ENCODE peak calls at places on chromosomes 3 and 15, in six cellular contexts. One of them, this sample, is unnamed.

GRCh38 chr3:179414804-179415203 is 36.5 kb downstream of the GNB4 start:
- DNase-seq in ovary: no peak
- DNase-seq in body of pancreas: no peak
- DNase-seq in stomach: no peak
- DNase-seq in gastrocnemius medialis: no peak
- DNase-seq in Peyer's patch: no peak
- DNase-seq in this sample: no peak

GRCh38 chr15:76330281-76330680 is 6.3 kb upstream of the ISL2 start:
- DNase-seq in gastrocnemius medialis: no peak
- DNase-seq in stomach: peak; percentile 77
- DNase-seq in body of pancreas: peak; percentile 76
- DNase-seq in ovary: no peak
- DNase-seq in Peyer's patch: no peak
- DNase-seq in this sample: no peak

GRCh38 chr3:54235998-54236397 is 113.6 kb downstream of the CACNA2D3 start:
- DNase-seq in body of pancreas: no peak
- DNase-seq in stomach: no peak
- DNase-seq in Peyer's patch: no peak
- DNase-seq in ovary: no peak
- DNase-seq in gastrocnemius medialis: no peak
- DNase-seq in this sample: no peak

GRCh38 chr15:49877871-49878511 is 241.0 kb downstream of the ATP8B4 start:
- DNase-seq in ovary: peak; percentile 56
- DNase-seq in stomach: no peak
- DNase-seq in Peyer's patch: no peak
- DNase-seq in body of pancreas: no peak
- DNase-seq in gastrocnemius medialis: peak; percentile 19
- DNase-seq in this sample: no peak

GRCh38 chr15:73265536-73266153 is 103.1 kb downstream of the HCN4 start:
- DNase-seq in body of pancreas: peak; percentile 34
- DNase-seq in Peyer's patch: no peak
- DNase-seq in stomach: peak; percentile 31
- DNase-seq in gastrocnemius medialis: no peak
- DNase-seq in ovary: peak; percentile 41
- DNase-seq in this sample: no peak

GRCh38 chr3:100213891-100214573 is 46.8 kb upstream of the TBC1D23 start:
- DNase-seq in body of pancreas: no peak
- DNase-seq in ovary: no peak
- DNase-seq in stomach: no peak
- DNase-seq in Peyer's patch: no peak
- DNase-seq in gastrocnemius medialis: no peak
- DNase-seq in this sample: no peak

GRCh38 chr3:9875448-9875847 is 4.6 kb downstream of the CIDEC start:
- DNase-seq in body of pancreas: no peak
- DNase-seq in stomach: no peak
- DNase-seq in ovary: no peak
- DNase-seq in Peyer's patch: no peak
- DNase-seq in gastrocnemius medialis: no peak
- DNase-seq in this sample: no peak

GRCh38 chr15:23420806-23421575 is 26.1 kb downstream of the GOLGA6L2 start:
- DNase-seq in ovary: no peak
- DNase-seq in Peyer's patch: no peak
- DNase-seq in gastrocnemius medialis: no peak
- DNase-seq in stomach: no peak
- DNase-seq in body of pancreas: no peak
- DNase-seq in this sample: no peak

GRCh38 chr15:80012060-80012726 is 41.2 kb upstream of the BCL2A1 start:
- DNase-seq in Peyer's patch: no peak
- DNase-seq in body of pancreas: no peak
- DNase-seq in stomach: no peak
- DNase-seq in gastrocnemius medialis: no peak
- DNase-seq in ovary: no peak
- DNase-seq in this sample: no peak

GRCh38 chr3:158127250-158128219 is 17.6 kb downstream of the RSRC1 start:
- DNase-seq in stomach: no peak
- DNase-seq in Peyer's patch: no peak
- DNase-seq in gastrocnemius medialis: no peak
- DNase-seq in ovary: no peak
- DNase-seq in body of pancreas: no peak
- DNase-seq in this sample: no peak

GRCh38 chr3:197737749-197738462 is 1.2 kb upstream of the RUBCN start:
- DNase-seq in Peyer's patch: no peak
- DNase-seq in body of pancreas: no peak
- DNase-seq in ovary: no peak
- DNase-seq in gastrocnemius medialis: no peak
- DNase-seq in stomach: no peak
- DNase-seq in this sample: no peak

GRCh38 chr3:197737319-197737649 is 580 bp upstream of the RUBCN start:
- DNase-seq in body of pancreas: peak; percentile 17
- DNase-seq in stomach: no peak
- DNase-seq in Peyer's patch: no peak
- DNase-seq in gastrocnemius medialis: no peak
- DNase-seq in ovary: no peak
- DNase-seq in this sample: no peak

GRCh38 chr3:197734667-197735318 is 1.9 kb downstream of the RUBCN start:
- DNase-seq in body of pancreas: no peak
- DNase-seq in ovary: no peak
- DNase-seq in stomach: no peak
- DNase-seq in Peyer's patch: no peak
- DNase-seq in gastrocnemius medialis: no peak
- DNase-seq in this sample: no peak

GRCh38 chr3:197736010-197736490 is 654 bp downstream of the RUBCN start:
- DNase-seq in Peyer's patch: no peak
- DNase-seq in stomach: peak; percentile 35
- DNase-seq in gastrocnemius medialis: no peak
- DNase-seq in ovary: no peak
- DNase-seq in body of pancreas: peak; percentile 19
- DNase-seq in this sample: no peak

GRCh38 chr3:197736491-197737318 is at the start of gene RUBCN:
- DNase-seq in stomach: peak; percentile 96
- DNase-seq in ovary: peak; percentile 92
- DNase-seq in gastrocnemius medialis: peak; percentile 95
- DNase-seq in Peyer's patch: peak; percentile 98
- DNase-seq in body of pancreas: peak; percentile 94
- DNase-seq in this sample: peak; percentile 80
- TF ChIP-seq POLR2A in stomach: no peak
- TF ChIP-seq POLR2A in ovary: peak; percentile 66
- TF ChIP-seq POLR2A in gastrocnemius medialis: peak; percentile 93
- TF ChIP-seq POLR2A in Peyer's patch: peak; percentile 76
- TF ChIP-seq POLR2A in body of pancreas: peak; percentile 66
- TF ChIP-seq POLR2A in this sample: peak; percentile 77

DNA sequence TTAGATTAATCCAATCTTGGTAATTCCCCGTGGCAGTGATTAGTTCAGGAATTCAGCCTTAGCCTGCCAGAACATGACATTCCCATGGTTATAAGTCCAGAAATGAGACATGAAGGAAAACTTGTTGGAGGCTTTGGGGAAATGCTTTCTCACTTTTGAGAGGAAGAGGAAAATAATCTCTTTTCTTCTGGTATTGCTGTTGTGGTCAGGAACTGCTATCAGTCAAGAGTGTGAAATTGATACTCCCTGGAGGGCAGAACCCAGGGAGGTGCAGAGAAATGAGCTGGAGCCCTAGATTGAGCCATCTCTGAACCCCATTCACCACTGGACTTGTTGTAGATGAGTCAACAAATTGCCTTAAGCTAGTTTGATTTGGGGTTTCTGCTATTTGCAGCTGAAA is 38.6 kb upstream of the APH1B start:
- DNase-seq in Peyer's patch: no peak
- DNase-seq in stomach: no peak
- DNase-seq in ovary: no peak
- DNase-seq in body of pancreas: no peak
- DNase-seq in gastrocnemius medialis: no peak
- DNase-seq in this sample: no peak
- H3K4me1 ChIP-seq in Peyer's patch: peaks cover 21% of the 10 kb centered on the region
- H3K4me1 ChIP-seq in stomach: peaks cover 31% of the 10 kb centered on the region
- H3K4me1 ChIP-seq in ovary: peaks cover 12% of the 10 kb centered on the region
- H3K4me1 ChIP-seq in body of pancreas: peaks cover 16% of the 10 kb centered on the region
- H3K4me1 ChIP-seq in gastrocnemius medialis: peaks cover 32% of the 10 kb centered on the region
- H3K4me1 ChIP-seq in this sample: peaks cover 18% of the 10 kb centered on the region

DNA sequence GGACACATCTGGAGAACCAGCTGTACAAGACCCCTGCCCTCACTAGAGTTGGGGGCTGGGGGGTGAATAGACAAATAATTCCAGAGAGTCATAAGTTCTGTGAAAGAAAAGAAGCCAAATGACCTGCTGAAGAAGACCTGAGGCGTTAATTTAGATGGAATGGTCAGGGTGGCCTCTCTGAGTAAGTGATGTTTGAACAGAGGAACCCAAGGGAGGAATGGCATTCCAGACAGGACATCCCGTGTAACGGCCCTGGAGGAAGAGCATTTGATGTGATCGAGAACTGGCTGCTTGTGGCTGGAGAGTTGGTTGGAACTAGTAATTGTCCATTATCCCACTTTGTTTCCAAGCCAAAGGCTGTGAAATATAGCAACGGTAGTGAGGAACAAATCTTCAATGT is 1.7 kb downstream of the NR2C2 start:
- DNase-seq in body of pancreas: no peak
- DNase-seq in ovary: no peak
- DNase-seq in Peyer's patch: no peak
- DNase-seq in gastrocnemius medialis: no peak
- DNase-seq in stomach: no peak
- DNase-seq in this sample: no peak
- TF ChIP-seq POLR2A in body of pancreas: no peak
- TF ChIP-seq POLR2A in ovary: no peak
- TF ChIP-seq POLR2A in Peyer's patch: no peak
- TF ChIP-seq POLR2A in gastrocnemius medialis: no peak
- TF ChIP-seq POLR2A in stomach: no peak
- TF ChIP-seq POLR2A in this sample: no peak

GRCh38 chr15:77856718-77857346 is 220.7 kb downstream of the TBC1D2B start:
- DNase-seq in stomach: no peak
- DNase-seq in ovary: no peak
- DNase-seq in body of pancreas: no peak
- DNase-seq in Peyer's patch: no peak
- DNase-seq in gastrocnemius medialis: no peak
- DNase-seq in this sample: no peak

GRCh38 chr15:77858677-77859490 is 218.6 kb downstream of the TBC1D2B start:
- DNase-seq in Peyer's patch: no peak
- DNase-seq in ovary: no peak
- DNase-seq in body of pancreas: peak; percentile 76
- DNase-seq in stomach: no peak
- DNase-seq in gastrocnemius medialis: no peak
- DNase-seq in this sample: no peak

GRCh38 chr15:77860101-77860691 is 217.3 kb downstream of the TBC1D2B start:
- DNase-seq in stomach: no peak
- DNase-seq in body of pancreas: no peak
- DNase-seq in Peyer's patch: peak; percentile 44
- DNase-seq in gastrocnemius medialis: no peak
- DNase-seq in ovary: no peak
- DNase-seq in this sample: no peak

GRCh38 chr15:77857419-77857818 is 220.1 kb downstream of the TBC1D2B start:
- DNase-seq in stomach: no peak
- DNase-seq in Peyer's patch: no peak
- DNase-seq in gastrocnemius medialis: no peak
- DNase-seq in body of pancreas: no peak
- DNase-seq in ovary: no peak
- DNase-seq in this sample: no peak

DNA sequence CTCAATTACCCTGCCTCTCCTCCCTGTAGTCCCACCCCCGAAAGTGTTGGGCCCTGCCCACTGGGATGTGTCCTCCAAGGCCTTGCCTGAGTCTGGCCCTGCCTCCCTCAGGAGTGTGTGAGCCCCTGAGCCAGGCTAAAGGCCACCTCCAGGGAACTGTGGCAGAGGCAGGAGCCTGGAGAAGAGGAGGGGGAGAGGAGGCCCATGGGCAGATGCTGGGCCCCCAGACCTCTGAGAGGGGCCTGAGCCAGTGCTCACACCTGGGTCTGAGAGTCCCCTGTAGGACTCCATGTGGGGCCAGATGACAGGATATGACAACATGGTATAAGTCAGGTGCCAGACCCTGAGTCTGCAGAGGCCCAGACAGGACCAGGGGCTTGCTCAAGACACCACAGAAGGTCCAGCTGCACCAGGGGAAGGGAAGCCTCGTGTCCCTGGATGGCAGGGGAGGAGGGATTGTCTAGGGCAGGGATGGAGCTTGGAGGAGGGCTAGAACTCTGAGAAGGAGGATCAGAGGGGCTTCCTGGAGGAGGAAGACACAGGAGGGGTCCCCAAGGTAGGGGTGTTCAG is 217.9 kb downstream of the TBC1D2B start:
- DNase-seq in ovary: no peak
- DNase-seq in body of pancreas: peak; percentile 86
- DNase-seq in gastrocnemius medialis: no peak
- DNase-seq in Peyer's patch: peak; percentile 74
- DNase-seq in stomach: no peak
- DNase-seq in this sample: no peak
- H3K4me1 ChIP-seq in ovary: no peaks in the 10 kb centered on the region
- H3K4me1 ChIP-seq in body of pancreas: peaks cover 20% of the 10 kb centered on the region
- H3K4me1 ChIP-seq in gastrocnemius medialis: no peaks in the 10 kb centered on the region
- H3K4me1 ChIP-seq in Peyer's patch: no peaks in the 10 kb centered on the region
- H3K4me1 ChIP-seq in stomach: no peaks in the 10 kb centered on the region
- H3K4me1 ChIP-seq in this sample: peaks cover 3% of the 10 kb centered on the region

DNA sequence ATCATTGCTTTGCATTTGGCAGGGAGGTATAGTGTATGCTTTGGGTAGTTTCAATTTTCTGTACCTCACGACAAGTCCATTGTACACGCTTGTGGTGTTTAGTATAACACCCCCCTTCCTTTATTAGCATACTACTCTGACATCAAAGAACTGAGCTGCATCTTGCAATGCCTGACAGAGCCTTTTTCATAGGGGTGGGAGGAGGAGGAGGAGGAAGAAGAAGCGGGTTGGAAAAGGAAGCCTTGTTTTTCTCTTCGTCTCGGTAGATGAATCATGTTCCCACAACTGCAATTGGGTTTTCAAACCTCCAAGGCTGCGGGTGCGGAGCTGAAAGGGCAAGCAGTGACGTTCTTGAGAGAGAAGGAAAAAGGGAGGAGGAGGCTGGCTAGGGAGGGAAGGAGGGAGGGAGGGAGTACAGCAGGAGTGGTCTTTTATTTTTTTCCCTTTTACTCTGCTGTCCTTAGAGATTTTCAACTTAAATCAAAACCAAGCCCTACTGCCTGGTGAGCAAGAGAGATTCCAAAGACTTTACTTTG is 175.7 kb downstream of the KLHL25 start:
- DNase-seq in gastrocnemius medialis: peak; percentile 80
- DNase-seq in body of pancreas: peak; percentile 44
- DNase-seq in Peyer's patch: no peak
- DNase-seq in ovary: peak; percentile 90
- DNase-seq in stomach: peak; percentile 53
- DNase-seq in this sample: no peak
- TF ChIP-seq POLR2A in gastrocnemius medialis: peak; percentile 78
- TF ChIP-seq POLR2A in body of pancreas: peak; percentile 29
- TF ChIP-seq POLR2A in Peyer's patch: no peak
- TF ChIP-seq POLR2A in ovary: peak; percentile 58
- TF ChIP-seq POLR2A in stomach: no peak
- TF ChIP-seq POLR2A in this sample: peak; percentile 51

GRCh38 chr3:172056416-172056815 is 17.0 kb downstream of the FNDC3B start:
- DNase-seq in Peyer's patch: no peak
- DNase-seq in stomach: no peak
- DNase-seq in gastrocnemius medialis: no peak
- DNase-seq in body of pancreas: no peak
- DNase-seq in ovary: no peak
- DNase-seq in this sample: no peak

GRCh38 chr3:172057624-172058023 is 18.2 kb downstream of the FNDC3B start:
- DNase-seq in stomach: no peak
- DNase-seq in ovary: no peak
- DNase-seq in body of pancreas: no peak
- DNase-seq in Peyer's patch: no peak
- DNase-seq in gastrocnemius medialis: no peak
- DNase-seq in this sample: no peak

GRCh38 chr3:172054115-172054764 is 14.9 kb downstream of the FNDC3B start:
- DNase-seq in gastrocnemius medialis: no peak
- DNase-seq in stomach: no peak
- DNase-seq in ovary: no peak
- DNase-seq in body of pancreas: no peak
- DNase-seq in Peyer's patch: no peak
- DNase-seq in this sample: no peak

GRCh38 chr3:172059532-172059931 is 20.2 kb downstream of the FNDC3B start:
- DNase-seq in stomach: no peak
- DNase-seq in ovary: no peak
- DNase-seq in Peyer's patch: no peak
- DNase-seq in body of pancreas: no peak
- DNase-seq in gastrocnemius medialis: no peak
- DNase-seq in this sample: no peak

GRCh38 chr3:172057059-172057458 is 17.7 kb downstream of the FNDC3B start:
- DNase-seq in body of pancreas: no peak
- DNase-seq in gastrocnemius medialis: no peak
- DNase-seq in ovary: no peak
- DNase-seq in stomach: no peak
- DNase-seq in Peyer's patch: no peak
- DNase-seq in this sample: no peak
- H3K4me1 ChIP-seq in body of pancreas: peaks cover 91% of the 10 kb centered on the region
- H3K4me1 ChIP-seq in gastrocnemius medialis: peaks cover 78% of the 10 kb centered on the region
- H3K4me1 ChIP-seq in ovary: peaks cover 10% of the 10 kb centered on the region
- H3K4me1 ChIP-seq in stomach: peaks cover 40% of the 10 kb centered on the region
- H3K4me1 ChIP-seq in Peyer's patch: peaks cover 52% of the 10 kb centered on the region
- H3K4me1 ChIP-seq in this sample: peaks cover 6% of the 10 kb centered on the region

This sample was measured in esophagus squamous epithelium.